ENCODE peak calls at places on chromosomes 6 and 20, in four cellular contexts. M, Z, Q and S are unnamed samples.

GRCh38 chr6:3419624-3420272 is 37.1 kb downstream of the SLC22A23 start:
- DNase-seq in M (no peak), Z (no peak), Q (no peak), S (no peak)

GRCh38 chr6:52566853-52567279 is 10.0 kb downstream of the TRAM2 start:
- DNase-seq in M (no peak), Z (no peak), Q (no peak), S (no peak)

GRCh38 chr6:109139109-109139508 is 43.8 kb downstream of the CEP57L1 start:
- DNase-seq in M (no peak), Z (no peak), Q (no peak), S (no peak)

GRCh38 chr6:5846335-5846734 is 160.4 kb downstream of the NRN1 start:
- DNase-seq in M (no peak), Z (no peak), Q (no peak), S (no peak)

GRCh38 chr6:124339610-124340339 is 536.1 kb downstream of the NKAIN2 start:
- DNase-seq in M (no peak), Z (no peak), Q (no peak), S (no peak)

GRCh38 chr6:151128764-151129370 is 110.9 kb upstream of the AKAP12 start:
- DNase-seq in M (no peak), Z (no peak), Q (no peak), S (no peak)

GRCh38 chr20:48632825-48633619 is 194.8 kb downstream of the PREX1 start:
- DNase-seq in M (no peak), Z (no peak), Q (no peak), S (no peak)

GRCh38 chr6:11585426-11586016 is 48.0 kb downstream of the TMEM170B start:
- DNase-seq in M (no peak), Z (peak), Q (peak), S (no peak)

GRCh38 chr6:104930939-104931338 is 26.0 kb upstream of the LIN28B start:
- DNase-seq in M (no peak), Z (no peak), Q (no peak), S (no peak)

GRCh38 chr6:13667655-13668054 is 44.0 kb downstream of the RANBP9 start:
- DNase-seq in M (no peak), Z (no peak), Q (no peak), S (no peak)

GRCh38 chr20:53940883-53941546 is 129.4 kb downstream of the BCAS1 start:
- DNase-seq in M (no peak), Z (no peak), Q (no peak), S (no peak)

GRCh38 chr6:3719462-3720308 is 31.8 kb downstream of the PXDC1 start:
- DNase-seq in M (no peak), Z (no peak), Q (no peak), S (peak)

GRCh38 chr6:121617388-121617787 is 181.9 kb downstream of the GJA1 start:
- DNase-seq in M (no peak), Z (no peak), Q (no peak), S (no peak)

GRCh38 chr6:121614115-121614514 is 178.7 kb downstream of the GJA1 start:
- DNase-seq in M (no peak), Z (no peak), Q (no peak), S (no peak)

GRCh38 chr6:121612916-121613315 is 177.5 kb downstream of the GJA1 start:
- DNase-seq in M (no peak), Z (no peak), Q (no peak), S (no peak)

GRCh38 chr6:121616411-121616810 is 181.0 kb downstream of the GJA1 start:
- DNase-seq in M (no peak), Z (no peak), Q (no peak), S (no peak)

DNA sequence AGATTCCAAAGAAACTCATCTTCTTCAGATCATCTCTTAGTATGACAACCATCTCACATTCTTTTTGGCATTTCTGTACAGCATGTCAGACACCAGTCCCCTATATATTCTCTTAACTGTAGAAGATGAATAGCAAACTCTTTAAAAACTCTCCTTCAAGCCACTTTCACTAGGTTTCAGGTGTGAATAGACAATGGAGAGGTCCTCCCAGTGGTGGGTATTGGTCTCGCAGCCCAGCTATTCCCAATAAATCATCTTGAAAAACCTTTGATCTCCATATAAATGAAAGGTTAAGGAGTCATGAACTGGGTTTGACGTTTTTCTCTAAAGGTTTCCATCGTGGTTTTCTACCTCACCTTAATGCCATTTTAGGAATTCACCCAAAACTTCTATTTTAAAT is 180.0 kb downstream of the GJA1 start:
- DNase-seq in M (no peak), Z (no peak), Q (no peak), S (no peak)
- TF ChIP-seq CTCF in M (no peak), Z (no peak), Q (peak), S (no peak)

GRCh38 chr6:107657373-107657754 is 166.7 kb downstream of the SCML4 start:
- DNase-seq in M (no peak), Z (no peak), Q (no peak), S (no peak)

GRCh38 chr6:107657755-107658461 is 166.2 kb downstream of the SCML4 start:
- DNase-seq in M (no peak), Z (peak), Q (no peak), S (peak)

GRCh38 chr6:107655245-107655644 is 165.3 kb downstream of the SOBP start:
- DNase-seq in M (peak), Z (peak), Q (peak), S (peak)

GRCh38 chr6:107656381-107656780 is 166.5 kb downstream of the SOBP start:
- DNase-seq in M (no peak), Z (no peak), Q (no peak), S (no peak)

GRCh38 chr6:107656883-107657282 is 167.0 kb downstream of the SOBP start:
- DNase-seq in M (no peak), Z (no peak), Q (no peak), S (peak)
- TF ChIP-seq CTCF in M (no peak), Z (no peak), Q (no peak), S (no peak)

GRCh38 chr20:43477193-43477592 is 19.5 kb downstream of the SRSF6 start:
- DNase-seq in M (no peak), Z (no peak), Q (no peak), S (no peak)
- TF ChIP-seq CTCF in M (no peak), Z (no peak), Q (no peak), S (no peak)

GRCh38 chr20:4617019-4617418 is 104.7 kb upstream of the PRND start:
- DNase-seq in M (no peak), Z (no peak), Q (no peak), S (no peak)

GRCh38 chr20:4610871-4611270 is 110.8 kb upstream of the PRND start:
- DNase-seq in M (no peak), Z (no peak), Q (no peak), S (no peak)

GRCh38 chr20:4613184-4613583 is 108.5 kb upstream of the PRND start:
- DNase-seq in M (no peak), Z (no peak), Q (no peak), S (no peak)

GRCh38 chr20:4617484-4617883 is 104.2 kb upstream of the PRND start:
- DNase-seq in M (no peak), Z (no peak), Q (no peak), S (no peak)

DNA sequence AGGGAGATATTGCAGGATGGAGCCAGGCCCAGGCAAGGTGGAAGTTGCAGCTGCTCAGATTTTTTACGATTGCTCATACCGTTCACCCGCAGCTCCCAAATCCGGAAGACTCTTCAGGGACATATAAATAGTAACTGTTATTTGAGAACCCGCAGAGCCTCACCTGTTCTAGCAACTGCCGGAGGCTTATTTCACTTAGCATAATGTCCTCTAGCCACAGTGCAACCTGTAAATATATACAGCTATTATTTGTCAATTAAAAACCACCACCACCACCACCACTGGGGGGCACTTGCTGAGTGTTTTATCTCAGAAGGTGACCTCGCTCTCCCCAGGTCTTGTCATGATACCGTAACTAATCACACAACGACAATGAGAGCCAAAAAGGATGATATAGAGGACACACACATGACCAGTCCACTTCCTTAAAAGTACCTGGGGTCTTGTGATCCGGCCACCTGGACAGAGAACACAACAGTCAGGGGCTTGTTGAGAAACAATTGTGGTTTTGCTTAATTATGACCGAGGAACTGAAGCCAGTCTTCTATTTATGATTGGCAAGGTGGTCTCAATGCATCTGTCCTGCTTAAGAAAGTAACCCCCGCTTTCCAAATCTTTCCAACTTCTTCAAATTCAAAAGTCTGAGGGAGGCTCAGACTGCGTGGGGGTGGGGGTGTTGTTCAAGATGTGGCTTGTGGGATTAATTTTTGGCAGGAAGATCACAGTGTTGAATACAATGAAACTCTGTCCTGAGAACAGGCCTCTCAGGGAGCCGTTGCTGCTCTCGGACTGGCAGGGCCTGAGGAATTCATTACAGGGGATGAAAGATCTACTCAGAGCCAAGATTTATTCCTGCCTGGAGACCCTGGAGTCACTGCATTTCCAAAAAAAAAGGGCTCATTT is 107.7 kb upstream of the PRND start:
- DNase-seq in M (peak), Z (peak), Q (peak), S (peak)
- TF ChIP-seq CTCF in M (peak), Z (peak), Q (peak), S (peak)